ENCODE peak calls at places on chromosomes 2 and 18, in eight cellular contexts. E, A, J, S, F, C, U and X are unnamed samples.

GRCh38 chr2:242001853-242002252 is 132.3 kb downstream of the RTP5 start:
- DNase-seq in E (no peak), A (no peak), J (no peak), S (no peak), F (no peak), C (no peak), U (no peak), X (no peak)

GRCh38 chr2:232348936-232349335 is 29.6 kb upstream of the ALPP start:
- DNase-seq in E (no peak), A (no peak), J (peak; percentile 33), S (peak; percentile 28), F (no peak), C (no peak), U (peak; percentile 50), X (peak; percentile 40)

GRCh38 chr2:17747684-17748452 is 5.7 kb downstream of the SMC6 start:
- DNase-seq in E (no peak), A (no peak), J (no peak), S (peak; percentile 88), F (no peak), C (no peak), U (peak; percentile 14), X (peak; percentile 47)

GRCh38 chr2:189204322-189204941 is 24.9 kb upstream of the COL5A2 start:
- DNase-seq in E (no peak), A (no peak), J (no peak), S (peak; percentile 53), F (no peak), C (no peak), U (no peak), X (peak; percentile 79)

GRCh38 chr18:24910217-24910616 is 441.7 kb downstream of the ZNF521 start:
- DNase-seq in E (no peak), A (no peak), J (no peak), S (no peak), F (no peak), C (no peak), U (no peak), X (no peak)

GRCh38 chr2:2673406-2673805 is 342.3 kb upstream of the MYT1L start:
- DNase-seq in E (no peak), A (no peak), J (no peak), S (no peak), F (no peak), C (no peak), U (no peak), X (no peak)

GRCh38 chr2:11705711-11706110 is 35.7 kb upstream of the NTSR2 start:
- DNase-seq in E (no peak), A (no peak), J (no peak), S (no peak), F (no peak), C (no peak), U (no peak), X (no peak)

GRCh38 chr2:215361211-215361875 is 49.5 kb downstream of the ATIC start:
- DNase-seq in E (no peak), A (no peak), J (no peak), S (no peak), F (no peak), C (no peak), U (no peak), X (no peak)

GRCh38 chr2:234135750-234136221 is 85.3 kb downstream of the SPP2 start:
- DNase-seq in E (peak; percentile 86), A (peak; percentile 38), J (peak; percentile 54), S (peak; percentile 94), F (peak; percentile 25), C (peak; percentile 7), U (peak; percentile 85), X (peak; percentile 62)

GRCh38 chr2:15943914-15944313 is 3.6 kb downstream of the MYCN start:
- DNase-seq in E (no peak), A (no peak), J (no peak), S (peak; percentile 10), F (no peak), C (no peak), U (peak; percentile 25), X (no peak)

GRCh38 chr2:190626656-190627055 is 22.2 kb upstream of the NAB1 start:
- DNase-seq in E (no peak), A (no peak), J (no peak), S (no peak), F (no peak), C (no peak), U (no peak), X (no peak)

GRCh38 chr18:79392226-79392625 is 3.5 kb upstream of the NFATC1 start:
- DNase-seq in E (no peak), A (no peak), J (no peak), S (no peak), F (no peak), C (no peak), U (no peak), X (no peak)

GRCh38 chr2:215830313-215830712 is 183.0 kb downstream of the MREG start:
- DNase-seq in E (no peak), A (no peak), J (peak; percentile 46), S (peak; percentile 77), F (no peak), C (no peak), U (peak; percentile 83), X (peak; percentile 82)

GRCh38 chr18:58269931-58270330 is 225.9 kb downstream of the NEDD4L start:
- DNase-seq in E (no peak), A (no peak), J (no peak), S (no peak), F (no peak), C (no peak), U (no peak), X (peak; percentile 96)

GRCh38 chr18:35127201-35127600 is 86.0 kb downstream of the MAPRE2 start:
- DNase-seq in E (no peak), A (no peak), J (no peak), S (peak; percentile 38), F (no peak), C (no peak), U (no peak), X (no peak)

GRCh38 chr2:1688161-1688560 is 56.2 kb downstream of the PXDN start:
- DNase-seq in E (peak; percentile 34), A (no peak), J (no peak), S (no peak), F (no peak), C (no peak), U (no peak), X (no peak)

GRCh38 chr18:59718108-59719057 is 21.2 kb upstream of the CCBE1 start:
- DNase-seq in E (no peak), A (no peak), J (no peak), S (peak; percentile 72), F (no peak), C (no peak), U (peak; percentile 30), X (peak; percentile 80)

GRCh38 chr2:69007169-69007568 is 5.8 kb upstream of the ANTXR1 start:
- DNase-seq in E (no peak), A (no peak), J (no peak), S (no peak), F (no peak), C (no peak), U (no peak), X (no peak)

GRCh38 chr2:241540766-241541561 is 17.6 kb upstream of the BOK start:
- DNase-seq in E (peak; percentile 82), A (peak; percentile 50), J (peak; percentile 55), S (peak; percentile 80), F (peak; percentile 39), C (peak; percentile 46), U (no peak), X (peak; percentile 49)

GRCh38 chr2:218569661-218570500 is 1.2 kb downstream of the CNOT9 start:
- DNase-seq in E (no peak), A (no peak), J (no peak), S (peak; percentile 24), F (no peak), C (no peak), U (no peak), X (peak; percentile 32)

GRCh38 chr2:157933549-157933948 is 57.4 kb upstream of the ACVR1 start:
- DNase-seq in E (peak; percentile 47), A (no peak), J (no peak), S (no peak), F (no peak), C (no peak), U (no peak), X (no peak)

GRCh38 chr2:20450201-20451108 is 3.6 kb downstream of the RHOB start:
- DNase-seq in E (no peak), A (no peak), J (peak; percentile 75), S (peak; percentile 70), F (no peak), C (no peak), U (no peak), X (peak; percentile 74)